ENCODE peak calls at places on chromosomes 6 and 20, in ten cellular contexts. One of them, this sample, is unnamed.

GRCh38 chr6:166786704-166787293 is 159.7 kb upstream of the RPS6KA2 start:
- DNase-seq in ovary: no peak
- DNase-seq in fibroblast of lung: peak; percentile 76
- DNase-seq in foreskin fibroblast: peak; percentile 78
- DNase-seq in GM06990: no peak
- DNase-seq in kidney epithelial cell: peak; percentile 29
- DNase-seq in AG10803: peak; percentile 69
- DNase-seq in MCF 10A: peak; percentile 74
- DNase-seq in fibroblast of the aortic adventitia: peak; percentile 79
- DNase-seq in heart left ventricle: no peak
- DNase-seq in this sample: no peak

GRCh38 chr20:60057866-60058807 is 99.9 kb downstream of the CDH26 start:
- DNase-seq in ovary: no peak
- DNase-seq in fibroblast of lung: peak; percentile 64
- DNase-seq in foreskin fibroblast: peak; percentile 53
- DNase-seq in GM06990: peak; percentile 58
- DNase-seq in kidney epithelial cell: no peak
- DNase-seq in AG10803: peak; percentile 9
- DNase-seq in MCF 10A: no peak
- DNase-seq in fibroblast of the aortic adventitia: no peak
- DNase-seq in heart left ventricle: peak; percentile 79
- DNase-seq in this sample: no peak

GRCh38 chr6:19231878-19232519 is 605.2 kb upstream of the ID4 start:
- DNase-seq in ovary: no peak
- DNase-seq in fibroblast of lung: peak; percentile 5
- DNase-seq in foreskin fibroblast: no peak
- DNase-seq in GM06990: no peak
- DNase-seq in kidney epithelial cell: no peak
- DNase-seq in AG10803: no peak
- DNase-seq in MCF 10A: no peak
- DNase-seq in fibroblast of the aortic adventitia: no peak
- DNase-seq in heart left ventricle: no peak
- DNase-seq in this sample: no peak

GRCh38 chr20:14918981-14919380 is 581.6 kb upstream of the FLRT3 start:
- DNase-seq in ovary: no peak
- DNase-seq in fibroblast of lung: no peak
- DNase-seq in foreskin fibroblast: peak; percentile 51
- DNase-seq in GM06990: no peak
- DNase-seq in kidney epithelial cell: no peak
- DNase-seq in AG10803: peak; percentile 20
- DNase-seq in MCF 10A: no peak
- DNase-seq in fibroblast of the aortic adventitia: no peak
- DNase-seq in heart left ventricle: no peak
- DNase-seq in this sample: no peak

GRCh38 chr6:12483712-12484111 is 193.6 kb downstream of the EDN1 start:
- DNase-seq in ovary: no peak
- DNase-seq in fibroblast of lung: peak; percentile 49
- DNase-seq in foreskin fibroblast: peak; percentile 94
- DNase-seq in GM06990: peak; percentile 57
- DNase-seq in kidney epithelial cell: peak; percentile 95
- DNase-seq in AG10803: peak; percentile 86
- DNase-seq in MCF 10A: peak; percentile 76
- DNase-seq in fibroblast of the aortic adventitia: peak; percentile 95
- DNase-seq in heart left ventricle: no peak
- DNase-seq in this sample: no peak

GRCh38 chr6:24922854-24923253 is 12.9 kb downstream of the RIPOR2 start:
- DNase-seq in ovary: no peak
- DNase-seq in fibroblast of lung: no peak
- DNase-seq in foreskin fibroblast: no peak
- DNase-seq in GM06990: no peak
- DNase-seq in kidney epithelial cell: no peak
- DNase-seq in AG10803: no peak
- DNase-seq in MCF 10A: no peak
- DNase-seq in fibroblast of the aortic adventitia: no peak
- DNase-seq in heart left ventricle: no peak
- DNase-seq in this sample: no peak

GRCh38 chr20:35663813-35664543 is 722 bp downstream of the CPNE1 start:
- DNase-seq in ovary: peak; percentile 24
- DNase-seq in fibroblast of lung: peak; percentile 14
- DNase-seq in foreskin fibroblast: peak; percentile 33
- DNase-seq in GM06990: peak; percentile 63
- DNase-seq in kidney epithelial cell: no peak
- DNase-seq in AG10803: peak; percentile 6
- DNase-seq in MCF 10A: peak; percentile 51
- DNase-seq in fibroblast of the aortic adventitia: no peak
- DNase-seq in heart left ventricle: no peak
- DNase-seq in this sample: no peak

GRCh38 chr6:147366290-147366689 is 142.2 kb upstream of the SAMD5 start:
- DNase-seq in ovary: no peak
- DNase-seq in fibroblast of lung: peak; percentile 4
- DNase-seq in foreskin fibroblast: no peak
- DNase-seq in GM06990: no peak
- DNase-seq in kidney epithelial cell: no peak
- DNase-seq in AG10803: no peak
- DNase-seq in MCF 10A: no peak
- DNase-seq in fibroblast of the aortic adventitia: no peak
- DNase-seq in heart left ventricle: no peak
- DNase-seq in this sample: no peak

GRCh38 chr6:156434795-156435190 is 342.4 kb upstream of the ARID1B start:
- DNase-seq in ovary: no peak
- DNase-seq in fibroblast of lung: no peak
- DNase-seq in foreskin fibroblast: no peak
- DNase-seq in GM06990: no peak
- DNase-seq in kidney epithelial cell: no peak
- DNase-seq in AG10803: no peak
- DNase-seq in MCF 10A: no peak
- DNase-seq in fibroblast of the aortic adventitia: no peak
- DNase-seq in heart left ventricle: no peak
- DNase-seq in this sample: no peak

GRCh38 chr6:28053584-28053983 is 26.8 kb upstream of the ZNF165 start:
- DNase-seq in ovary: no peak
- DNase-seq in fibroblast of lung: no peak
- DNase-seq in foreskin fibroblast: no peak
- DNase-seq in GM06990: no peak
- DNase-seq in kidney epithelial cell: no peak
- DNase-seq in AG10803: no peak
- DNase-seq in MCF 10A: no peak
- DNase-seq in fibroblast of the aortic adventitia: no peak
- DNase-seq in heart left ventricle: no peak
- DNase-seq in this sample: no peak

GRCh38 chr20:63831696-63832686 is 927 bp upstream of the ZBTB46 start:
- DNase-seq in ovary: peak; percentile 75
- DNase-seq in fibroblast of lung: no peak
- DNase-seq in foreskin fibroblast: peak; percentile 37
- DNase-seq in GM06990: no peak
- DNase-seq in kidney epithelial cell: no peak
- DNase-seq in AG10803: no peak
- DNase-seq in MCF 10A: no peak
- DNase-seq in fibroblast of the aortic adventitia: no peak
- DNase-seq in heart left ventricle: peak; percentile 86
- DNase-seq in this sample: no peak

DNA sequence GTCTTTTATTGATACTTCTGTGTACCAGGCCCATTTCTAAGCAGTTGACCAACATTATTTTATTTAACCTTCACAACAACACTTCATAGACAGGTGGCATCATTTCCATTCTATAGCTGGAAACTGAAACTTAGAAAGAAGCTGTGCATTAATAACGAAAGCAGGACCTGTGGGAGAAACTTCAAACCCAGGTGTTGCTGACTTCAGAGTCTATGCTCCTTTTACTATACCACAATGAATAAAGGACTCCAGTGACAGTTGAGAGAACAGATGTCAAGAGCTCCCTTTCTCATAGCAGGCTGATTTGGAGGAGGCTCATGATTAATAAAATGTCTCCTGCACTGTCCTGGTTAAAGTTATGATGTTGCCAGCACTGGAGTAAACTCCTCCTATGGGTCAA is 56.6 kb upstream of the POU3F2 start:
- DNase-seq in ovary: no peak
- DNase-seq in fibroblast of lung: no peak
- DNase-seq in foreskin fibroblast: no peak
- DNase-seq in GM06990: peak; percentile 32
- DNase-seq in kidney epithelial cell: no peak
- DNase-seq in AG10803: no peak
- DNase-seq in MCF 10A: no peak
- DNase-seq in fibroblast of the aortic adventitia: no peak
- DNase-seq in heart left ventricle: no peak
- DNase-seq in this sample: no peak
- TF ChIP-seq CTCF in ovary: no peak
- TF ChIP-seq CTCF in fibroblast of lung: no peak
- TF ChIP-seq CTCF in foreskin fibroblast: no peak
- TF ChIP-seq CTCF in GM06990: peak; percentile 9
- TF ChIP-seq CTCF in kidney epithelial cell: no peak
- TF ChIP-seq CTCF in AG10803: no peak
- TF ChIP-seq CTCF in MCF 10A: no peak
- TF ChIP-seq CTCF in fibroblast of the aortic adventitia: no peak
- TF ChIP-seq CTCF in heart left ventricle: no peak
- TF ChIP-seq CTCF in this sample: no peak

DNA sequence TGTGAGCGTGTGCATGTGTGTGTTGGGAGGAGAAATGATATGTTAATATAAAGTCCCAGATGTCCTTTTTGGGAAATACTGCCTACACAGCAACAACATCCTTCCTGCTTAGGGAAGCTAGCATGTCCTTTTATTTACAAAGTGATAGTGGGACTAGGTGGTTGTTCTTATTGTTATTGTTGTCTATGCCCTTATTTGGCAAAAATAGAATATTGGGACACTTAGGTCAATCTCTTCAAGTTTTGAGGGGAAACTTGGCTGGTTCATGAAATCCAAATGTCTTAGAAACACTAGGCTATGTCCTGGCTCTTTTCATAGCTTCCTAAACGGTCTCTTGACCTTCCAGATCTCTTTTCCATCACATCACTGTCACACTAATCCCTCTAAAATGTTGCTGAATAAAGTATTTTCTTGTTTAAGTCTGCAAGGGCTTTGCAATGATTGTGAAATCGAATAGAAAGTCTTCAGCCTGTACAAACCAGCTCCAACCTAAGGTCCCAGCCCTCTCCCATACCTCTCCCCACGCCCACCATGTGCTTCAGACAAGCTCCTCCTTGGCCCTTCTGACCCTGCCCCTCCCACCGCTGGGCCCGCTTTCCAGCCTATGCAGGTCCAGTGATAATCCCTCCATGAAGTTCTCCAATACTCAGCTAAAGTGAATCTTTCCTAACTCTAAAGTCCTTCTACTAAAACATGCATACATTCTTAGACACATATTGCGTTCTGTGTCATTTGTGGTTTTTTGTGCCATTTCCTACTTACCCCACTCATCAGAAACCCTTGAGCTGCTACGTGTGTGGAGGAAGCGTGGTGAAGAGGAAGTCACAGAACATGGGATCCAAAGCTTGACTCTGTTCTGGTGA is 205.1 kb downstream of the LY86 start:
- DNase-seq in ovary: no peak
- DNase-seq in fibroblast of lung: no peak
- DNase-seq in foreskin fibroblast: no peak
- DNase-seq in GM06990: no peak
- DNase-seq in kidney epithelial cell: no peak
- DNase-seq in AG10803: no peak
- DNase-seq in MCF 10A: no peak
- DNase-seq in fibroblast of the aortic adventitia: no peak
- DNase-seq in heart left ventricle: no peak
- DNase-seq in this sample: no peak
- TF ChIP-seq CTCF in ovary: no peak
- TF ChIP-seq CTCF in fibroblast of lung: no peak
- TF ChIP-seq CTCF in foreskin fibroblast: no peak
- TF ChIP-seq CTCF in GM06990: no peak
- TF ChIP-seq CTCF in kidney epithelial cell: no peak
- TF ChIP-seq CTCF in AG10803: no peak
- TF ChIP-seq CTCF in MCF 10A: no peak
- TF ChIP-seq CTCF in fibroblast of the aortic adventitia: no peak
- TF ChIP-seq CTCF in heart left ventricle: no peak
- TF ChIP-seq CTCF in this sample: no peak

DNA sequence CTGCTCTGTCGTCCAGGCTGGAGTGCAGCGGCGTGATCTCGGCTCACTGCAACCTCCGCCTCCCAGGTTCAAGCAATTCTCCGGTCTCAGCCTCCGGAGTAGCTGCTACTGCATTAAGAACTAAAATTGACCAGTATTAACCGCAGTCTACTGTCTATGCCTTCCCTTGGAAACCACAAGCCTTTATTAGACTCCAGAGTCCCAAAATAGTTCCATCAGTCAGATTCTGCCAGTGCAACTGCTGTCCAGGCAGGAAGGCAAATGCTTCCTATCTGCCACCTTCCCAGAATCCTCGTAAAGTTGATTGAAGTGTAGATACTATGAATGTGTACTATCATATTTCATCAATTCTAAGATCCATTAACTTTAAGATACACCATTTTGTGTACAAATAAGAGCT is 16.7 kb downstream of the KAT14 start:
- DNase-seq in ovary: no peak
- DNase-seq in fibroblast of lung: no peak
- DNase-seq in foreskin fibroblast: no peak
- DNase-seq in GM06990: no peak
- DNase-seq in kidney epithelial cell: no peak
- DNase-seq in AG10803: no peak
- DNase-seq in MCF 10A: no peak
- DNase-seq in fibroblast of the aortic adventitia: no peak
- DNase-seq in heart left ventricle: no peak
- DNase-seq in this sample: no peak
- TF ChIP-seq CTCF in ovary: no peak
- TF ChIP-seq CTCF in fibroblast of lung: no peak
- TF ChIP-seq CTCF in foreskin fibroblast: no peak
- TF ChIP-seq CTCF in GM06990: no peak
- TF ChIP-seq CTCF in kidney epithelial cell: no peak
- TF ChIP-seq CTCF in AG10803: no peak
- TF ChIP-seq CTCF in MCF 10A: no peak
- TF ChIP-seq CTCF in fibroblast of the aortic adventitia: no peak
- TF ChIP-seq CTCF in heart left ventricle: no peak
- TF ChIP-seq CTCF in this sample: no peak

DNA sequence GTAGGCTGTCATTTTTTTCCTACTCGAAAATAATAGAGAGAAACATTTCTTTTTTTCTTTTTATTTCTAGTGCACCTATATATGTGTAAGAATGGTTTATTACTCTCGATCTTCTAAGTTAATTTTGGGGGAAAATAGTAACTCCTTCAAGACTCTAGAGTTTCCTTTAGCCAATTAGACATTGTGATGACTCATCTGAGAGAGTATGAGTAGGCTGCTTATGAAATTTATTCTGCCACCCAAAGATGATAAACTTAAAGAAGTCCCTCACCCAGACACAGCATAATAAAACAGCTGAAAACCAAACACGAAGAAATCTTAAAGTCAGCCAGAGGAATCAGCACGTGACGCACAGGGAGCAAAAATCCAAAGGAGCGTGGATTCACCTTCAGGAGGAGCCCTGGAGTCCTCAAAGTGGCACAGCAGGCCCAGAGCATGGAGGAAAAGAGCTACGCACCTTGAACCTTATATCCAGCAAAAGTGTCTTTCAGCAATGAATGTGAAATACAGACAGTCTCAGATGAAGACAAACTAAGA is 81.9 kb downstream of the ERMARD start:
- DNase-seq in ovary: no peak
- DNase-seq in fibroblast of lung: peak; percentile 3
- DNase-seq in foreskin fibroblast: no peak
- DNase-seq in GM06990: no peak
- DNase-seq in kidney epithelial cell: no peak
- DNase-seq in AG10803: no peak
- DNase-seq in MCF 10A: peak; percentile 21
- DNase-seq in fibroblast of the aortic adventitia: no peak
- DNase-seq in heart left ventricle: no peak
- DNase-seq in this sample: no peak
- TF ChIP-seq CTCF in ovary: no peak
- TF ChIP-seq CTCF in fibroblast of lung: no peak
- TF ChIP-seq CTCF in foreskin fibroblast: no peak
- TF ChIP-seq CTCF in GM06990: no peak
- TF ChIP-seq CTCF in kidney epithelial cell: no peak
- TF ChIP-seq CTCF in AG10803: no peak
- TF ChIP-seq CTCF in MCF 10A: no peak
- TF ChIP-seq CTCF in fibroblast of the aortic adventitia: no peak
- TF ChIP-seq CTCF in heart left ventricle: no peak
- TF ChIP-seq CTCF in this sample: no peak

This sample was measured in D721Med.